ENCODE peak calls at places on chromosomes 5 and 9, in four cellular contexts. One of them, this sample, is unnamed.

GRCh38 chr9:121807918-121808278 is 156.5 kb downstream of the DAB2IP start:
- DNase-seq in stimulated activated CD4-positive, alpha-beta T cell treated with anti-CD3 and anti-CD28 coated beads, Interleukin-1b, Interleukin-23, amount 100 ng/mL, for 1 hour: no peak
- DNase-seq in brain microvascular endothelial cell: no peak
- DNase-seq in BJ: no peak
- DNase-seq in this sample: no peak

GRCh38 chr9:37449877-37450632 is 15.2 kb downstream of the ZBTB5 start:
- DNase-seq in stimulated activated CD4-positive, alpha-beta T cell treated with anti-CD3 and anti-CD28 coated beads, Interleukin-1b, Interleukin-23, amount 100 ng/mL, for 1 hour: no peak
- DNase-seq in BJ: no peak
- DNase-seq in brain microvascular endothelial cell: no peak
- DNase-seq in this sample: no peak

GRCh38 chr9:127505396-127506116 is 54.2 kb downstream of the LRSAM1 start:
- DNase-seq in stimulated activated CD4-positive, alpha-beta T cell treated with anti-CD3 and anti-CD28 coated beads, Interleukin-1b, Interleukin-23, amount 100 ng/mL, for 1 hour: no peak
- DNase-seq in brain microvascular endothelial cell: peak
- DNase-seq in BJ: no peak
- DNase-seq in this sample: no peak

GRCh38 chr5:145943674-145944121 is 7.3 kb downstream of the SH3RF2 start:
- DNase-seq in brain microvascular endothelial cell: no peak
- DNase-seq in stimulated activated CD4-positive, alpha-beta T cell treated with anti-CD3 and anti-CD28 coated beads, Interleukin-1b, Interleukin-23, amount 100 ng/mL, for 1 hour: no peak
- DNase-seq in BJ: no peak
- DNase-seq in this sample: no peak

GRCh38 chr9:93326056-93326455 is 125.4 kb upstream of the FAM120A start:
- DNase-seq in BJ: no peak
- DNase-seq in stimulated activated CD4-positive, alpha-beta T cell treated with anti-CD3 and anti-CD28 coated beads, Interleukin-1b, Interleukin-23, amount 100 ng/mL, for 1 hour: no peak
- DNase-seq in brain microvascular endothelial cell: no peak
- DNase-seq in this sample: no peak

GRCh38 chr9:126647585-126648110 is 33.9 kb downstream of the LMX1B start:
- DNase-seq in stimulated activated CD4-positive, alpha-beta T cell treated with anti-CD3 and anti-CD28 coated beads, Interleukin-1b, Interleukin-23, amount 100 ng/mL, for 1 hour: no peak
- DNase-seq in brain microvascular endothelial cell: no peak
- DNase-seq in BJ: no peak
- DNase-seq in this sample: no peak

GRCh38 chr9:113454914-113455761 is 8.4 kb upstream of the RGS3 start:
- DNase-seq in BJ: peak
- DNase-seq in stimulated activated CD4-positive, alpha-beta T cell treated with anti-CD3 and anti-CD28 coated beads, Interleukin-1b, Interleukin-23, amount 100 ng/mL, for 1 hour: no peak
- DNase-seq in brain microvascular endothelial cell: peak
- DNase-seq in this sample: no peak

GRCh38 chr5:81397169-81397568 is 3.2 kb upstream of the ACOT12 start:
- DNase-seq in stimulated activated CD4-positive, alpha-beta T cell treated with anti-CD3 and anti-CD28 coated beads, Interleukin-1b, Interleukin-23, amount 100 ng/mL, for 1 hour: no peak
- DNase-seq in brain microvascular endothelial cell: peak
- DNase-seq in BJ: no peak
- DNase-seq in this sample: no peak

GRCh38 chr5:11383506-11384095 is 520.6 kb downstream of the CTNND2 start:
- DNase-seq in BJ: no peak
- DNase-seq in brain microvascular endothelial cell: no peak
- DNase-seq in stimulated activated CD4-positive, alpha-beta T cell treated with anti-CD3 and anti-CD28 coated beads, Interleukin-1b, Interleukin-23, amount 100 ng/mL, for 1 hour: no peak
- DNase-seq in this sample: no peak

GRCh38 chr9:86503926-86504325 is 149.7 kb upstream of the TUT7 start:
- DNase-seq in brain microvascular endothelial cell: no peak
- DNase-seq in BJ: no peak
- DNase-seq in stimulated activated CD4-positive, alpha-beta T cell treated with anti-CD3 and anti-CD28 coated beads, Interleukin-1b, Interleukin-23, amount 100 ng/mL, for 1 hour: no peak
- DNase-seq in this sample: no peak

GRCh38 chr5:108998216-108998615 is 250.5 kb downstream of the FER start:
- DNase-seq in brain microvascular endothelial cell: no peak
- DNase-seq in stimulated activated CD4-positive, alpha-beta T cell treated with anti-CD3 and anti-CD28 coated beads, Interleukin-1b, Interleukin-23, amount 100 ng/mL, for 1 hour: no peak
- DNase-seq in BJ: no peak
- DNase-seq in this sample: no peak

GRCh38 chr9:79759460-79759859 is 187.7 kb downstream of the TLE4 start:
- DNase-seq in BJ: no peak
- DNase-seq in stimulated activated CD4-positive, alpha-beta T cell treated with anti-CD3 and anti-CD28 coated beads, Interleukin-1b, Interleukin-23, amount 100 ng/mL, for 1 hour: no peak
- DNase-seq in brain microvascular endothelial cell: no peak
- DNase-seq in this sample: no peak

GRCh38 chr9:117644607-117645244 is 59.5 kb upstream of the TLR4 start:
- DNase-seq in brain microvascular endothelial cell: peak
- DNase-seq in BJ: no peak
- DNase-seq in stimulated activated CD4-positive, alpha-beta T cell treated with anti-CD3 and anti-CD28 coated beads, Interleukin-1b, Interleukin-23, amount 100 ng/mL, for 1 hour: peak
- DNase-seq in this sample: no peak

GRCh38 chr9:16869140-16869903 is 1.1 kb downstream of the BNC2 start:
- DNase-seq in BJ: no peak
- DNase-seq in stimulated activated CD4-positive, alpha-beta T cell treated with anti-CD3 and anti-CD28 coated beads, Interleukin-1b, Interleukin-23, amount 100 ng/mL, for 1 hour: no peak
- DNase-seq in brain microvascular endothelial cell: no peak
- DNase-seq in this sample: no peak

GRCh38 chr5:138032028-138032571 is 779 bp downstream of the FAM13B start:
- DNase-seq in brain microvascular endothelial cell: peak
- DNase-seq in stimulated activated CD4-positive, alpha-beta T cell treated with anti-CD3 and anti-CD28 coated beads, Interleukin-1b, Interleukin-23, amount 100 ng/mL, for 1 hour: no peak
- DNase-seq in BJ: no peak
- DNase-seq in this sample: no peak

GRCh38 chr5:57382665-57383064 is 99.9 kb downstream of the ACTBL2 start:
- DNase-seq in stimulated activated CD4-positive, alpha-beta T cell treated with anti-CD3 and anti-CD28 coated beads, Interleukin-1b, Interleukin-23, amount 100 ng/mL, for 1 hour: no peak
- DNase-seq in BJ: no peak
- DNase-seq in brain microvascular endothelial cell: no peak
- DNase-seq in this sample: no peak

GRCh38 chr5:140117523-140117922 is 3.6 kb downstream of the PURA start:
- DNase-seq in stimulated activated CD4-positive, alpha-beta T cell treated with anti-CD3 and anti-CD28 coated beads, Interleukin-1b, Interleukin-23, amount 100 ng/mL, for 1 hour: no peak
- DNase-seq in brain microvascular endothelial cell: no peak
- DNase-seq in BJ: no peak
- DNase-seq in this sample: no peak

GRCh38 chr5:135233477-135233876 is 165.6 kb downstream of the MACROH2A1 start:
- DNase-seq in stimulated activated CD4-positive, alpha-beta T cell treated with anti-CD3 and anti-CD28 coated beads, Interleukin-1b, Interleukin-23, amount 100 ng/mL, for 1 hour: no peak
- DNase-seq in brain microvascular endothelial cell: no peak
- DNase-seq in BJ: no peak
- DNase-seq in this sample: no peak